ENCODE peak calls at places on chromosomes 4 and X, in four cellular contexts. One of them, this sample, is unnamed. For H3K4me1, the result is how much of the 10 kb centered on the place peaks cover.

GRCh38 chr4:85751907-85752306 is 277.0 kb downstream of the ARHGAP24 start:
- DNase-seq in right atrium auricular region: no peak
- DNase-seq in CD8-positive, alpha-beta T cell: no peak
- DNase-seq in body of pancreas: no peak
- DNase-seq in this sample: no peak

GRCh38 chrX:6738518-6739470 is 203.9 kb upstream of the VCX3A start:
- DNase-seq in CD8-positive, alpha-beta T cell: no peak
- DNase-seq in body of pancreas: no peak
- DNase-seq in right atrium auricular region: no peak
- DNase-seq in this sample: no peak

GRCh38 chr4:15906024-15906443 is 32.5 kb downstream of the FGFBP1 start:
- DNase-seq in CD8-positive, alpha-beta T cell: no peak
- DNase-seq in right atrium auricular region: no peak
- DNase-seq in body of pancreas: no peak
- DNase-seq in this sample: no peak

GRCh38 chr4:58225460-58225859 is 1115.3 kb upstream of the IGFBP7 start:
- DNase-seq in CD8-positive, alpha-beta T cell: no peak
- DNase-seq in body of pancreas: no peak
- DNase-seq in right atrium auricular region: no peak
- DNase-seq in this sample: no peak

GRCh38 chrX:47849776-47850175 is 13.1 kb downstream of the ZNF81 start:
- DNase-seq in body of pancreas: no peak
- DNase-seq in right atrium auricular region: no peak
- DNase-seq in CD8-positive, alpha-beta T cell: no peak
- DNase-seq in this sample: no peak

GRCh38 chrX:15143050-15143824 is 126.6 kb downstream of the ASB9 start:
- DNase-seq in right atrium auricular region: no peak
- DNase-seq in CD8-positive, alpha-beta T cell: peak
- DNase-seq in body of pancreas: peak
- DNase-seq in this sample: no peak

GRCh38 chr4:30920043-30920442 is 199.9 kb downstream of the PCDH7 start:
- DNase-seq in body of pancreas: no peak
- DNase-seq in CD8-positive, alpha-beta T cell: no peak
- DNase-seq in right atrium auricular region: no peak
- DNase-seq in this sample: no peak

GRCh38 chr4:151674804-151675290 is 86.0 kb downstream of the GATB start:
- DNase-seq in body of pancreas: peak
- DNase-seq in CD8-positive, alpha-beta T cell: no peak
- DNase-seq in right atrium auricular region: no peak
- DNase-seq in this sample: no peak

GRCh38 chr4:78424456-78424855 is 127.1 kb upstream of the ANXA3 start:
- DNase-seq in body of pancreas: no peak
- DNase-seq in CD8-positive, alpha-beta T cell: no peak
- DNase-seq in right atrium auricular region: no peak
- DNase-seq in this sample: no peak

GRCh38 chr4:85725727-85726170 is 250.8 kb downstream of the ARHGAP24 start:
- DNase-seq in CD8-positive, alpha-beta T cell: no peak
- DNase-seq in body of pancreas: peak
- DNase-seq in right atrium auricular region: peak
- DNase-seq in this sample: no peak

GRCh38 chr4:6771229-6771671 is 11.3 kb upstream of the KIAA0232 start:
- DNase-seq in CD8-positive, alpha-beta T cell: no peak
- DNase-seq in right atrium auricular region: no peak
- DNase-seq in body of pancreas: no peak
- DNase-seq in this sample: peak

GRCh38 chr4:82797048-82797590 is 1.5 kb downstream of the SCD5 start:
- DNase-seq in body of pancreas: no peak
- DNase-seq in right atrium auricular region: peak
- DNase-seq in CD8-positive, alpha-beta T cell: no peak
- DNase-seq in this sample: no peak

GRCh38 chr4:121307441-121308327 is 73.1 kb downstream of the QRFPR start:
- DNase-seq in CD8-positive, alpha-beta T cell: no peak
- DNase-seq in body of pancreas: no peak
- DNase-seq in right atrium auricular region: no peak
- DNase-seq in this sample: no peak

GRCh38 chr4:149077142-149077541 is 634.9 kb upstream of the NR3C2 start:
- DNase-seq in CD8-positive, alpha-beta T cell: no peak
- DNase-seq in body of pancreas: no peak
- DNase-seq in right atrium auricular region: no peak
- DNase-seq in this sample: no peak

GRCh38 chr4:38424171-38424871 is 239.7 kb upstream of the KLF3 start:
- DNase-seq in right atrium auricular region: no peak
- DNase-seq in CD8-positive, alpha-beta T cell: no peak
- DNase-seq in body of pancreas: peak
- DNase-seq in this sample: no peak

GRCh38 chr4:182862921-182863320 is 54.3 kb downstream of the DCTD start:
- DNase-seq in CD8-positive, alpha-beta T cell: no peak
- DNase-seq in body of pancreas: peak
- DNase-seq in right atrium auricular region: no peak
- DNase-seq in this sample: no peak

GRCh38 chr4:113872426-113873260 is 106.8 kb downstream of the ARSJ start:
- DNase-seq in body of pancreas: no peak
- DNase-seq in CD8-positive, alpha-beta T cell: no peak
- DNase-seq in right atrium auricular region: no peak
- DNase-seq in this sample: no peak

GRCh38 chr4:14650127-14650526 is 352.2 kb upstream of the CPEB2 start:
- DNase-seq in right atrium auricular region: no peak
- DNase-seq in CD8-positive, alpha-beta T cell: no peak
- DNase-seq in body of pancreas: no peak
- DNase-seq in this sample: no peak

GRCh38 chr4:172412851-172413250 is 599.6 kb downstream of the GALNTL6 start:
- DNase-seq in CD8-positive, alpha-beta T cell: no peak
- DNase-seq in body of pancreas: no peak
- DNase-seq in right atrium auricular region: no peak
- DNase-seq in this sample: no peak

GRCh38 chrX:119266364-119266995 is 30.4 kb downstream of the PGRMC1 start:
- DNase-seq in right atrium auricular region: peak
- DNase-seq in body of pancreas: peak
- DNase-seq in CD8-positive, alpha-beta T cell: no peak
- DNase-seq in this sample: no peak

GRCh38 chr4:148926861-148927260 is 484.6 kb upstream of the NR3C2 start:
- DNase-seq in body of pancreas: peak
- DNase-seq in CD8-positive, alpha-beta T cell: no peak
- DNase-seq in right atrium auricular region: no peak
- DNase-seq in this sample: no peak

GRCh38 chr4:121072080-121072835 is at the start of gene NDNF:
- DNase-seq in body of pancreas: peak
- DNase-seq in right atrium auricular region: no peak
- DNase-seq in CD8-positive, alpha-beta T cell: no peak
- DNase-seq in this sample: no peak

GRCh38 chrX:56233682-56234081 is 1.5 kb downstream of the KLF8 start:
- DNase-seq in CD8-positive, alpha-beta T cell: no peak
- DNase-seq in body of pancreas: peak
- DNase-seq in right atrium auricular region: peak
- DNase-seq in this sample: peak

GRCh38 chrX:21943460-21944135 is 3.1 kb downstream of the SMS start:
- DNase-seq in right atrium auricular region: no peak
- DNase-seq in CD8-positive, alpha-beta T cell: no peak
- DNase-seq in body of pancreas: no peak
- DNase-seq in this sample: no peak

GRCh38 chr4:109998867-109999303 is 86.2 kb downstream of the EGF start:
- DNase-seq in CD8-positive, alpha-beta T cell: no peak
- DNase-seq in right atrium auricular region: no peak
- DNase-seq in body of pancreas: no peak
- DNase-seq in this sample: no peak

GRCh38 chr4:141999446-142000143 is 363.2 kb downstream of the IL15 start:
- DNase-seq in right atrium auricular region: no peak
- DNase-seq in CD8-positive, alpha-beta T cell: no peak
- DNase-seq in body of pancreas: no peak
- DNase-seq in this sample: no peak

GRCh38 chr4:45292844-45293243 is 566.5 kb upstream of the GNPDA2 start:
- DNase-seq in body of pancreas: no peak
- DNase-seq in right atrium auricular region: no peak
- DNase-seq in CD8-positive, alpha-beta T cell: no peak
- DNase-seq in this sample: no peak

GRCh38 chr4:138118270-138118669 is 123.9 kb downstream of the SLC7A11 start:
- DNase-seq in CD8-positive, alpha-beta T cell: no peak
- DNase-seq in right atrium auricular region: no peak
- DNase-seq in body of pancreas: no peak
- DNase-seq in this sample: no peak

GRCh38 chrX:136725446-136726104 is 55.2 kb downstream of the ARHGEF6 start:
- DNase-seq in CD8-positive, alpha-beta T cell: no peak
- DNase-seq in right atrium auricular region: no peak
- DNase-seq in body of pancreas: no peak
- DNase-seq in this sample: peak

GRCh38 chr4:40626183-40626990 is 3.3 kb downstream of the RBM47 start:
- DNase-seq in right atrium auricular region: no peak
- DNase-seq in CD8-positive, alpha-beta T cell: no peak
- DNase-seq in body of pancreas: no peak
- DNase-seq in this sample: no peak

GRCh38 chr4:184416913-184417734 is 57.2 kb downstream of the IRF2 start:
- DNase-seq in body of pancreas: no peak
- DNase-seq in right atrium auricular region: no peak
- DNase-seq in CD8-positive, alpha-beta T cell: peak
- DNase-seq in this sample: no peak

GRCh38 chr4:3421470-3421869 is 20.3 kb upstream of the HGFAC start:
- DNase-seq in CD8-positive, alpha-beta T cell: no peak
- DNase-seq in body of pancreas: no peak
- DNase-seq in right atrium auricular region: no peak
- DNase-seq in this sample: no peak

GRCh38 chrX:101260435-101260834 is 30.7 kb downstream of the TAF7L start:
- DNase-seq in body of pancreas: no peak
- DNase-seq in CD8-positive, alpha-beta T cell: no peak
- DNase-seq in right atrium auricular region: no peak
- DNase-seq in this sample: no peak

GRCh38 chrX:16444353-16444752 is 205.6 kb upstream of the S100G start:
- DNase-seq in body of pancreas: no peak
- DNase-seq in right atrium auricular region: no peak
- DNase-seq in CD8-positive, alpha-beta T cell: no peak
- DNase-seq in this sample: no peak

GRCh38 chr4:6907658-6908191 is 1.9 kb upstream of the TBC1D14 start:
- DNase-seq in CD8-positive, alpha-beta T cell: no peak
- DNase-seq in body of pancreas: peak
- DNase-seq in right atrium auricular region: no peak
- DNase-seq in this sample: no peak

DNA sequence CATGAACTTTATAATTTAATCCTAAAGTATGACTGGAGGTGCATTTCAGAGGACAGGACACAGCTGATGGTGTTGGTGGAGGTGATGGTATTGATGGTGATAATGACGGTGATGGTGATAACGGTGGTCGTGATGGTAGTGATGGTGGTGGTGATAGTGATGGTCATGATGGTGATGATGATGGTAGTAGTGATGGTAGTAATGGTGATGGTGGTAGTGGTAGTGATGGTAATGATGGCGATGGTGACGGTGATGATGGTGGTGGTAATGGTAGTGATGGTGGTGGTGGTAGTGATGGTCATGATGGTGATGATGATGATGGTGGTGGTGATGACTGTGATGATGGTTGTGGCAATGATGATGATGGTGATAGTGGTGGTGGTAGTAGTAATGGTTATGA is 40.4 kb downstream of the SLC2A9 start:
- DNase-seq in body of pancreas: no peak
- DNase-seq in right atrium auricular region: no peak
- DNase-seq in CD8-positive, alpha-beta T cell: no peak
- DNase-seq in this sample: no peak
- TF ChIP-seq CTCF in body of pancreas: no peak
- TF ChIP-seq CTCF in right atrium auricular region: no peak
- TF ChIP-seq CTCF in CD8-positive, alpha-beta T cell: no peak
- TF ChIP-seq CTCF in this sample: no peak

DNA sequence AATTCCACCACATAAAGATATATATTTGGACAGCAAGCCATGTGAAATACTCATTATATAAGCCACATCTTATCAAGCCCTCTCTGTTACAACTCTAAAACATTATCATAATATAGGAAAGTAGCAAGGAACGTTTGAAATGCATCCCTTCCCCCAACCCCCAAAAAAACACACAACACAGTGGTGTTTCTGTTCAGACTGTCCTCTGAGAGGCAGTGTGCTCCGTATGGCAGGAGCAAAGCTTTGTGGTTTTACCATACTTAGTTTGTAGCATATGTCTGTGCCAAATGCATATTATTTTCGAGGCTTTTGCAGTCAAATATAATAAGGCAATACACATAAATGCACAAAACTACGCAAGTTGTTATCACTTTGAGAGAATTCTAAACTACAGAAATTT is 194.2 kb downstream of the RAPGEF2 start:
- DNase-seq in CD8-positive, alpha-beta T cell: no peak
- DNase-seq in right atrium auricular region: no peak
- DNase-seq in body of pancreas: no peak
- DNase-seq in this sample: no peak
- H3K4me1 ChIP-seq in CD8-positive, alpha-beta T cell: under half
- H3K4me1 ChIP-seq in right atrium auricular region: under half
- H3K4me1 ChIP-seq in body of pancreas: under half
- H3K4me1 ChIP-seq in this sample: under half

GRCh38 chr4:92447265-92447905 is 143.6 kb downstream of the GRID2 start:
- DNase-seq in right atrium auricular region: no peak
- DNase-seq in body of pancreas: no peak
- DNase-seq in CD8-positive, alpha-beta T cell: no peak
- DNase-seq in this sample: no peak

GRCh38 chr4:92450694-92451093 is 146.9 kb downstream of the GRID2 start:
- DNase-seq in right atrium auricular region: no peak
- DNase-seq in CD8-positive, alpha-beta T cell: no peak
- DNase-seq in body of pancreas: no peak
- DNase-seq in this sample: no peak

GRCh38 chr4:92445127-92445526 is 141.4 kb downstream of the GRID2 start:
- DNase-seq in body of pancreas: no peak
- DNase-seq in right atrium auricular region: no peak
- DNase-seq in CD8-positive, alpha-beta T cell: no peak
- DNase-seq in this sample: no peak
- H3K4me3 ChIP-seq in body of pancreas: no peak
- H3K4me3 ChIP-seq in right atrium auricular region: no peak
- H3K4me3 ChIP-seq in CD8-positive, alpha-beta T cell: no peak
- H3K4me3 ChIP-seq in this sample: no peak

DNA sequence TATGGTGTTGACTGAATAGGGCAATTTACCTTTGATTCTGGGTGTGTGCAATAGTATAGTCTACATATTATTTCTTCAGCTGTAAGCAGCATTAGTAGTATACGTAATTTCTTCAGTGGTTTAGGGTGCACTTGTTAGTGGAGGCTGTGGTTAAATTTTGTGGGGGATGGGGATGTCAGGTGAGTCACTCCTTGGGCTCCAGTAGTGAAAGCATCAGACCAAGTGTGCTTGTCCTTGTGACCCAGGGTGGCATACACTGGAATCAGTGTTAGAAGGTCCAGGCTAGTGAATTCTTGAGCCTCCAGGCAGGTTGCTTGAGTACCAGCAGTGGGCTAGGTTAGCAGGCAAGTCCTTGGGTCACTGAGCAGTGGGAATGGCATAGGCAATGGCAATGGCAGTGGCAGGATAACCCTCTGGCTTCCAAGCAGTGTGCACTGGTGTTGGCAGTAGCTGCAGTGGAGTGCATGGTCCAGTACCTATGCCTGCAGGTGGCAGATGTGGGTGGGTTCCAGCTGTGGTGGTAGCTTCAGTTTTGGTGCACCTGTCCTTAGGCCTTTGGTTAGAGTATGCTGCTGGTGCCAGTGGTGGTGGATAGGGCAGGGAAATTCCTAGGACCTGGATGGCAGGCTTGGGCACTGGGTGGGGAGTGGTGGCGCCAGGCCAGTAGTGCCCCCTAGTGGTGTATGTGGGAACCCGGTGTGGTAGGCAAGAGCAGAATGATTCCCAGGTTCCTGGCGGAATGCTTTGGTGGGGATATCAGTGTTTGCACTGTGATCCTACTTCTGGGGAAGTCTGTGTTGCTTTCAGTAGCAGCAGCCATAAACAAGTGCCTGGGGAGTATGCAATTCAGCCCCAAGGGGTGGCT is 531.0 kb downstream of the SMARCA1 start:
- DNase-seq in body of pancreas: no peak
- DNase-seq in right atrium auricular region: no peak
- DNase-seq in CD8-positive, alpha-beta T cell: no peak
- DNase-seq in this sample: no peak
- TF ChIP-seq CTCF in body of pancreas: no peak
- TF ChIP-seq CTCF in right atrium auricular region: no peak
- TF ChIP-seq CTCF in CD8-positive, alpha-beta T cell: no peak
- TF ChIP-seq CTCF in this sample: no peak

This sample was measured in ascending aorta.